ENCODE peak calls at places on chromosomes 11 and 22, in nine cellular contexts. O, V, U, W, Q, A, J, Y and B are unnamed samples.

GRCh38 chr11:78801161-78801884 is 226.7 kb upstream of the NARS2 start:
- DNase-seq in O (no peak), V (no peak), U (no peak), W (peak), Q (no peak), A (no peak), J (peak), Y (no peak), B (no peak)

GRCh38 chr22:39498368-39498767 is 3.7 kb upstream of the MIEF1 start:
- DNase-seq in O (no peak), V (peak), U (no peak), W (no peak), Q (no peak), A (no peak), J (no peak), Y (no peak), B (no peak)

GRCh38 chr11:43492701-43493100 is 134.0 kb downstream of the TTC17 start:
- DNase-seq in O (no peak), V (no peak), U (no peak), W (no peak), Q (no peak), A (no peak), J (no peak), Y (no peak), B (no peak)

GRCh38 chr22:40396882-40397281 is 26.5 kb downstream of the SGSM3 start:
- DNase-seq in O (no peak), V (peak), U (peak), W (peak), Q (peak), A (no peak), J (peak), Y (no peak), B (no peak)

GRCh38 chr11:134126197-134126822 is 57.4 kb downstream of the JAM3 start:
- DNase-seq in O (no peak), V (no peak), U (peak), W (peak), Q (no peak), A (no peak), J (peak), Y (no peak), B (no peak)

GRCh38 chr11:124971810-124972209 is 17.8 kb downstream of the CCDC15 start:
- DNase-seq in O (no peak), V (no peak), U (no peak), W (no peak), Q (no peak), A (no peak), J (no peak), Y (no peak), B (no peak)

GRCh38 chr22:44305888-44306287 is 6.9 kb downstream of the SHISAL1 start:
- DNase-seq in O (no peak), V (no peak), U (no peak), W (no peak), Q (no peak), A (no peak), J (no peak), Y (no peak), B (no peak)

GRCh38 chr11:120937501-120937900 is 86.4 kb upstream of the TBCEL start:
- DNase-seq in O (no peak), V (no peak), U (no peak), W (no peak), Q (no peak), A (no peak), J (no peak), Y (no peak), B (no peak)

GRCh38 chr11:35338928-35339327 is 80.4 kb downstream of the SLC1A2 start:
- DNase-seq in O (no peak), V (no peak), U (no peak), W (no peak), Q (no peak), A (no peak), J (no peak), Y (no peak), B (no peak)

GRCh38 chr11:124745835-124746620 is 6.0 kb downstream of the VSIG2 start:
- DNase-seq in O (no peak), V (peak), U (peak), W (no peak), Q (peak), A (no peak), J (no peak), Y (peak), B (no peak)

GRCh38 chr11:73225001-73225686 is 7.1 kb downstream of the P2RY2 start:
- DNase-seq in O (no peak), V (no peak), U (peak), W (no peak), Q (no peak), A (no peak), J (no peak), Y (no peak), B (no peak)

GRCh38 chr11:119100246-119100959 is 1.2 kb downstream of the DPAGT1 start:
- DNase-seq in O (no peak), V (peak), U (peak), W (peak), Q (no peak), A (no peak), J (peak), Y (no peak), B (no peak)

GRCh38 chr11:71342951-71343827 is 90.8 kb upstream of the SHANK2 start:
- DNase-seq in O (no peak), V (peak), U (peak), W (peak), Q (peak), A (no peak), J (peak), Y (no peak), B (no peak)

GRCh38 chr11:68471360-68472340 is 11.1 kb downstream of the PPP6R3 start:
- DNase-seq in O (no peak), V (no peak), U (no peak), W (peak), Q (no peak), A (no peak), J (peak), Y (peak), B (no peak)

GRCh38 chr22:23841292-23841691 is 2.5 kb upstream of the DERL3 start:
- DNase-seq in O (no peak), V (no peak), U (no peak), W (no peak), Q (no peak), A (no peak), J (no peak), Y (no peak), B (no peak)

GRCh38 chr11:77658213-77659013 is 20.8 kb upstream of the CLNS1A start:
- DNase-seq in O (no peak), V (no peak), U (no peak), W (peak), Q (no peak), A (no peak), J (no peak), Y (no peak), B (no peak)

GRCh38 chr22:22168190-22168940 is 76.2 kb upstream of the VPREB1 start:
- DNase-seq in O (peak), V (peak), U (peak), W (peak), Q (no peak), A (no peak), J (peak), Y (no peak), B (peak)

GRCh38 chr11:69459848-69460539 is 21.5 kb upstream of the LINC01488 start:
- DNase-seq in O (no peak), V (no peak), U (no peak), W (no peak), Q (no peak), A (no peak), J (no peak), Y (no peak), B (no peak)